ENCODE peak calls at places on chromosome 5, in five cellular contexts. K, U, B, O and S are unnamed samples.

GRCh38 chr5:170639221-170639925 is 135.6 kb downstream of the KCNIP1 start:
- DNase-seq in K (no peak), B (peak; percentile 6), O (no peak), U (no peak), S (no peak)

GRCh38 chr5:68555891-68556689 is 340.5 kb downstream of the PIK3R1 start:
- DNase-seq in K (no peak), O (no peak), U (peak; percentile 15), B (no peak), S (no peak)

GRCh38 chr5:34817558-34818351 is 21.2 kb upstream of the TTC23L start:
- DNase-seq in O (no peak), B (no peak), U (peak; percentile 87), K (no peak), S (no peak)

GRCh38 chr5:980001-980588 is 28.5 kb upstream of the NKD2 start:
- DNase-seq in U (peak; percentile 64), O (no peak), K (no peak), B (no peak), S (peak; percentile 7)

GRCh38 chr5:85500869-85501268 is 1116.2 kb upstream of the EDIL3 start:
- DNase-seq in O (no peak), K (no peak), B (no peak), U (no peak), S (no peak)

GRCh38 chr5:152631217-152631616 is 226.1 kb upstream of the NMUR2 start:
- DNase-seq in U (no peak), K (no peak), B (no peak), O (no peak), S (no peak)

GRCh38 chr5:177317959-177318377 is 6.3 kb upstream of the MXD3 start:
- DNase-seq in K (peak; percentile 75), O (peak; percentile 77), B (peak; percentile 94), U (peak; percentile 68), S (peak; percentile 70)

GRCh38 chr5:114191441-114191840 is 170.4 kb upstream of the KCNN2 start:
- DNase-seq in O (no peak), U (no peak), B (no peak), K (no peak), S (no peak)

GRCh38 chr5:150206076-150206779 is 16.4 kb downstream of the SLC6A7 start:
- DNase-seq in B (no peak), U (peak; percentile 7), O (no peak), K (no peak), S (no peak)

DNA sequence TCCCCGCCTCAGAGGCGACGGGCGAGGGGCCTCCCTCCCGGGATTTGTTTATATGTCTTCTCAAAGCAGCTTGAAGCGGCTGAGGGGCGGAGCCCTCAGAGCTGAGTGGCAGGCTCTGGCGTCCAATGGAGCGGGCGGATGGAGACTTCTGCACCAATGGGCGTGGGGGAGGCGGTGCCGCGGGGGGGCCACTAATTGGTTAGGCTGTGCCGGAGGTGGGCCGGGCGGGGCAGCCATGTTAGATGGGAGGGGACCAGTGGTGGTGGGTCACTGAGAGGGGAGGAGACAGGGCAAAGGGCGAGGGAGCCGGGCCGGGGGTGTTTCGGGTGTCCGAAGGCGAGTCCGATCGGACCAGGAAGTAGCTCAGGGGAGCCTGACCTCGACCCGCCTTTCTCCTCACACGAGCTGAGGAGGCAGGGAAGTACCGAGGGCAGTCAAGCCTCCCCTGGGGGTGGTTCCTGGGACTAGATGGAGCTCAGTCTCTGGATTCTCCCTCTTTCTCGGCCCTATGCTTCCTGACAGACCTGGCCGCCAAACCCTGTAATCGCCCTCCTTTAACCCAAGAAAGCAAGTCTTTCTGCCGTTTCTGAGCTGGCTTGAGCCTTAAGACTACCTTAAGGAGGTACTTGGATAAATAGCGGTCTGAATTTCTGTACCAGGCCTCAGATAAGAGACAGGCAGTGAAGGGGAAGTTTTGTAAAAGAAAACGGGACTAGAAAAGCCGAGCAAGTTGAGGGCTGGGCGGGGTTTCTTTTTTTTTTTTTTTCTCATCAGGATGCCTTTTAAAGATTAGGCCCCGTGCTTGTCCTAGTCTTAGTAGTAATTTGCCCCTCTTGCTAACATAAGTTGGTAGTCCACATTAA is 1.1 kb downstream of the CREBRF start:
- DNase-seq in K (peak; percentile 99), B (peak; percentile 100), O (peak; percentile 99), U (peak; percentile 97), S (peak; percentile 99)
- TF ChIP-seq CTCF in K (no peak), B (peak; percentile 6), O (peak; percentile 13), U (no peak), S (no peak)

DNA sequence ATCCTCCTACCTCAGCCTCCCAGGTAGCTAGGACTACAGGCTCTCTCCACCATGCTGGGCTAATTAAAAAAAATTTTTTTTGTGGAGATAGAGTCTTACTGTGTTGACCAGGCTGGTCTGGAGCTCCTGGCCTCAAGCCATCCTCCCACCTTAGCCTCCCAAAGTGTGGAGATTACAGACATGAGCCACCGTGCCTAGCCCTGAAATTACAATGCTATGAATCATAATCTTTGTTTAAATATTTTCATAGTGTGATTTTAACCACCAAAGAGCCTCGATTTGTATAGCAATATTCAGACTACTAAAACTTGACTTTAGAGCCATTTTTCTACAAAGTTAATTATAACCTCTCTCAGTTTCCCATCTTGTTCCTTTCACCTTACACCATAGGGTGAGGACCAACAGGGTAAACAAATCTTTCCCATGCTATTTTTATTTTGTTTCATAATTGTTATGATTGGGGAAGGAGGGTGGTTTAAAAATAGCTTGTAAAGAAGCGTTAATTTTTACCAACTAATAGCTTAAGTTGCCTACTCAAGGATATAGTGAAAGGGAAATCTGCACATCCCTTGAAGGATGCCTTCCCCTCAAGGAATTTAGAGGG is 32.7 kb downstream of the UBE2D2 start:
- DNase-seq in K (no peak), U (peak; percentile 79), B (no peak), O (no peak), S (no peak)
- H3K27ac ChIP-seq in K (peak overlapping the region; percentile 37), U (peak overlapping the region; percentile 31), B (no peak overlapping the region), O (no peak overlapping the region), S (peak overlapping the region; percentile 6)

GRCh38 chr5:39578887-39579497 is 154.2 kb upstream of the DAB2 start:
- DNase-seq in B (no peak), U (peak; percentile 17), K (no peak), O (no peak), S (no peak)
- TF ChIP-seq CTCF in B (peak; percentile 66), U (no peak), K (peak; percentile 79), O (peak; percentile 72), S (peak; percentile 60)

GRCh38 chr5:132464155-132464939 is 26.2 kb downstream of the IRF1 start:
- DNase-seq in B (peak; percentile 71), O (no peak), K (no peak), U (no peak), S (no peak)
- H3K27ac ChIP-seq in B (peak overlapping the region; percentile 88), O (peak overlapping the region; percentile 81), K (peak overlapping the region; percentile 23), U (peak overlapping the region; percentile 30), S (peak overlapping the region; percentile 80)

GRCh38 chr5:108727639-108728565 is 19.8 kb upstream of the FER start:
- DNase-seq in O (peak; percentile 94), K (peak; percentile 94), U (peak; percentile 93), B (peak; percentile 93), S (peak; percentile 93)
- TF ChIP-seq CTCF in O (no peak), K (no peak), U (no peak), B (no peak), S (no peak)

DNA sequence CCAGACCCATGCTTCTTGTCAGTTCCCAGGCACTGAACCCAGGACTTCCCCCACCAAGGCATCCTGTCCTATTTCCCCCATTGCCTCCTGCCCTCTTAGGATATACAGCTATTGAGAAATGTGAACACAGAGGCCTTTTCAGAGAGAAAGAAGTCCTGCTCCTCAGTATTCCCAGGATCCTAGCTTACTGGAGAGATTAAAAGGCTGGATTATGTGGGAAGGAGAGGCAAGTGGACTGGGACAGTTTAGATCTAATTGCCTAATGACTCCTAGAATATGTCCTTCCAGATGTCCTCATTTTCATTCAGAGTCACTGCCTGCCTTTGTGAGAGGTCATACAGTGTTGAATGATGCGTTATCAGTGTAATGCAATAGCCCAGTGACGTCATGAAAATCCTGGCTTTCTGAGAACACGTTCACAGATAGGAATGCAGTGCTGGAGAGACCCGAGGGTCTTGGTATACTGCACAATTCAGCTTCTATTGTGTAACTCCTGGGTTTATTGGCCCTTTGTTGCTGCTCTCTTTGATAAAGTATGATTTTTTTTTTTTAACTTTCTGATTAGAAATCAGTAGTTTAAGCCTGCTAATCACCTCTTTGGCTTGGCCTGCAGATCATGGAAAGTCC is 26.2 kb downstream of the WWC1 start:
- DNase-seq in K (no peak), U (peak; percentile 98), O (no peak), B (peak; percentile 60), S (no peak)
- H3K27ac ChIP-seq in K (no peak overlapping the region), U (peak overlapping the region; percentile 92), O (peak overlapping the region; percentile 68), B (no peak overlapping the region), S (no peak overlapping the region)

GRCh38 chr5:140988036-140988997 is 22.0 kb downstream of the PCDHAC2 start:
- DNase-seq in O (peak; percentile 72), U (no peak), B (no peak), K (no peak), S (no peak)
- TF ChIP-seq CTCF in O (no peak), U (no peak), B (no peak), K (no peak), S (no peak)